ENCODE peak calls at places on chromosomes 2 and 18, in eight cellular contexts. One of them, this sample, is unnamed.

GRCh38 chr2:237141556-237141955 is 55.9 kb downstream of the COPS8 start:
- DNase-seq in activated T-cell treated with anti-CD3 and anti-CD28 coated beads, Interleukin-2, amount 50 U/mL, for 24 hours: no peak
- DNase-seq in hepatic stellate cell: no peak
- DNase-seq in G401: no peak
- DNase-seq in NCI-H1092 treated with DMSO at 0.1 percent for 48 hours: no peak
- DNase-seq in T-helper 9 cell: no peak
- DNase-seq in DMS53: no peak
- DNase-seq in T-cell: no peak
- DNase-seq in this sample: no peak

GRCh38 chr2:6877402-6878305 is at the start of gene RSAD2:
- DNase-seq in activated T-cell treated with anti-CD3 and anti-CD28 coated beads, Interleukin-2, amount 50 U/mL, for 24 hours: peak
- DNase-seq in hepatic stellate cell: no peak
- DNase-seq in G401: peak
- DNase-seq in NCI-H1092 treated with DMSO at 0.1 percent for 48 hours: peak
- DNase-seq in T-helper 9 cell: no peak
- DNase-seq in DMS53: peak
- DNase-seq in T-cell: no peak
- DNase-seq in this sample: no peak

GRCh38 chr2:39741871-39742270 is 37.2 kb downstream of the THUMPD2 start:
- DNase-seq in activated T-cell treated with anti-CD3 and anti-CD28 coated beads, Interleukin-2, amount 50 U/mL, for 24 hours: no peak
- DNase-seq in hepatic stellate cell: no peak
- DNase-seq in G401: no peak
- DNase-seq in NCI-H1092 treated with DMSO at 0.1 percent for 48 hours: no peak
- DNase-seq in T-helper 9 cell: no peak
- DNase-seq in DMS53: no peak
- DNase-seq in T-cell: no peak
- DNase-seq in this sample: no peak

GRCh38 chr2:216909541-216910175 is 49.8 kb upstream of the TNP1 start:
- DNase-seq in activated T-cell treated with anti-CD3 and anti-CD28 coated beads, Interleukin-2, amount 50 U/mL, for 24 hours: no peak
- DNase-seq in hepatic stellate cell: no peak
- DNase-seq in G401: peak
- DNase-seq in NCI-H1092 treated with DMSO at 0.1 percent for 48 hours: peak
- DNase-seq in T-helper 9 cell: no peak
- DNase-seq in DMS53: no peak
- DNase-seq in T-cell: no peak
- DNase-seq in this sample: no peak

GRCh38 chr18:12703714-12704113 is 872 bp downstream of the PSMG2 start:
- DNase-seq in activated T-cell treated with anti-CD3 and anti-CD28 coated beads, Interleukin-2, amount 50 U/mL, for 24 hours: no peak
- DNase-seq in hepatic stellate cell: peak
- DNase-seq in G401: peak
- DNase-seq in NCI-H1092 treated with DMSO at 0.1 percent for 48 hours: peak
- DNase-seq in T-helper 9 cell: no peak
- DNase-seq in DMS53: peak
- DNase-seq in T-cell: no peak
- DNase-seq in this sample: no peak

GRCh38 chr18:24270358-24270936 is 127.2 kb downstream of the OSBPL1A start:
- DNase-seq in activated T-cell treated with anti-CD3 and anti-CD28 coated beads, Interleukin-2, amount 50 U/mL, for 24 hours: no peak
- DNase-seq in hepatic stellate cell: no peak
- DNase-seq in G401: no peak
- DNase-seq in NCI-H1092 treated with DMSO at 0.1 percent for 48 hours: no peak
- DNase-seq in T-helper 9 cell: no peak
- DNase-seq in DMS53: no peak
- DNase-seq in T-cell: no peak
- DNase-seq in this sample: no peak

GRCh38 chr2:58701688-58702301 is 460.7 kb upstream of the FANCL start:
- DNase-seq in activated T-cell treated with anti-CD3 and anti-CD28 coated beads, Interleukin-2, amount 50 U/mL, for 24 hours: no peak
- DNase-seq in hepatic stellate cell: no peak
- DNase-seq in G401: no peak
- DNase-seq in NCI-H1092 treated with DMSO at 0.1 percent for 48 hours: no peak
- DNase-seq in T-helper 9 cell: no peak
- DNase-seq in DMS53: peak
- DNase-seq in T-cell: no peak
- DNase-seq in this sample: no peak

GRCh38 chr2:160612266-160612864 is 118.8 kb upstream of the RBMS1 start:
- DNase-seq in activated T-cell treated with anti-CD3 and anti-CD28 coated beads, Interleukin-2, amount 50 U/mL, for 24 hours: no peak
- DNase-seq in hepatic stellate cell: no peak
- DNase-seq in G401: no peak
- DNase-seq in NCI-H1092 treated with DMSO at 0.1 percent for 48 hours: no peak
- DNase-seq in T-helper 9 cell: no peak
- DNase-seq in DMS53: no peak
- DNase-seq in T-cell: no peak
- DNase-seq in this sample: no peak

GRCh38 chr2:202633470-202633869 is 1.3 kb upstream of the FAM117B start:
- DNase-seq in activated T-cell treated with anti-CD3 and anti-CD28 coated beads, Interleukin-2, amount 50 U/mL, for 24 hours: no peak
- DNase-seq in hepatic stellate cell: no peak
- DNase-seq in G401: no peak
- DNase-seq in NCI-H1092 treated with DMSO at 0.1 percent for 48 hours: no peak
- DNase-seq in T-helper 9 cell: no peak
- DNase-seq in DMS53: no peak
- DNase-seq in T-cell: no peak
- DNase-seq in this sample: no peak

GRCh38 chr2:146806295-146807005 is 1038.4 kb upstream of the ACVR2A start:
- DNase-seq in activated T-cell treated with anti-CD3 and anti-CD28 coated beads, Interleukin-2, amount 50 U/mL, for 24 hours: no peak
- DNase-seq in hepatic stellate cell: no peak
- DNase-seq in G401: no peak
- DNase-seq in NCI-H1092 treated with DMSO at 0.1 percent for 48 hours: no peak
- DNase-seq in T-helper 9 cell: no peak
- DNase-seq in DMS53: no peak
- DNase-seq in T-cell: no peak
- DNase-seq in this sample: no peak

GRCh38 chr18:8403713-8404112 is 205.5 kb upstream of the RAB12 start:
- DNase-seq in activated T-cell treated with anti-CD3 and anti-CD28 coated beads, Interleukin-2, amount 50 U/mL, for 24 hours: no peak
- DNase-seq in hepatic stellate cell: no peak
- DNase-seq in G401: no peak
- DNase-seq in NCI-H1092 treated with DMSO at 0.1 percent for 48 hours: no peak
- DNase-seq in T-helper 9 cell: no peak
- DNase-seq in DMS53: no peak
- DNase-seq in T-cell: no peak
- DNase-seq in this sample: no peak

GRCh38 chr18:79133724-79134123 is 64.5 kb downstream of the ATP9B start:
- DNase-seq in activated T-cell treated with anti-CD3 and anti-CD28 coated beads, Interleukin-2, amount 50 U/mL, for 24 hours: no peak
- DNase-seq in hepatic stellate cell: no peak
- DNase-seq in G401: peak
- DNase-seq in NCI-H1092 treated with DMSO at 0.1 percent for 48 hours: no peak
- DNase-seq in T-helper 9 cell: no peak
- DNase-seq in DMS53: no peak
- DNase-seq in T-cell: no peak
- DNase-seq in this sample: no peak

GRCh38 chr18:55185391-55185790 is 226.1 kb upstream of the CCDC68 start:
- DNase-seq in activated T-cell treated with anti-CD3 and anti-CD28 coated beads, Interleukin-2, amount 50 U/mL, for 24 hours: no peak
- DNase-seq in hepatic stellate cell: no peak
- DNase-seq in G401: no peak
- DNase-seq in NCI-H1092 treated with DMSO at 0.1 percent for 48 hours: no peak
- DNase-seq in T-helper 9 cell: no peak
- DNase-seq in DMS53: no peak
- DNase-seq in T-cell: no peak
- DNase-seq in this sample: no peak

GRCh38 chr18:59270689-59271257 is 2.5 kb downstream of the RAX start:
- DNase-seq in activated T-cell treated with anti-CD3 and anti-CD28 coated beads, Interleukin-2, amount 50 U/mL, for 24 hours: no peak
- DNase-seq in hepatic stellate cell: no peak
- DNase-seq in G401: no peak
- DNase-seq in NCI-H1092 treated with DMSO at 0.1 percent for 48 hours: no peak
- DNase-seq in T-helper 9 cell: no peak
- DNase-seq in DMS53: peak
- DNase-seq in T-cell: no peak
- DNase-seq in this sample: no peak

GRCh38 chr2:54809814-54810213 is 86.4 kb downstream of the EML6 start:
- DNase-seq in activated T-cell treated with anti-CD3 and anti-CD28 coated beads, Interleukin-2, amount 50 U/mL, for 24 hours: no peak
- DNase-seq in hepatic stellate cell: no peak
- DNase-seq in G401: no peak
- DNase-seq in NCI-H1092 treated with DMSO at 0.1 percent for 48 hours: no peak
- DNase-seq in T-helper 9 cell: no peak
- DNase-seq in DMS53: peak
- DNase-seq in T-cell: no peak
- DNase-seq in this sample: no peak

GRCh38 chr18:8654482-8655451 is 45.5 kb downstream of the RAB12 start:
- DNase-seq in activated T-cell treated with anti-CD3 and anti-CD28 coated beads, Interleukin-2, amount 50 U/mL, for 24 hours: no peak
- DNase-seq in hepatic stellate cell: peak
- DNase-seq in G401: peak
- DNase-seq in NCI-H1092 treated with DMSO at 0.1 percent for 48 hours: peak
- DNase-seq in T-helper 9 cell: no peak
- DNase-seq in DMS53: peak
- DNase-seq in T-cell: no peak
- DNase-seq in this sample: no peak

GRCh38 chr18:34223164-34223892 is 1.4 kb downstream of the NOL4 start:
- DNase-seq in activated T-cell treated with anti-CD3 and anti-CD28 coated beads, Interleukin-2, amount 50 U/mL, for 24 hours: no peak
- DNase-seq in hepatic stellate cell: peak
- DNase-seq in G401: peak
- DNase-seq in NCI-H1092 treated with DMSO at 0.1 percent for 48 hours: peak
- DNase-seq in T-helper 9 cell: no peak
- DNase-seq in DMS53: peak
- DNase-seq in T-cell: no peak
- DNase-seq in this sample: no peak

GRCh38 chr2:143686585-143687164 is 557.5 kb downstream of the ARHGAP15 start:
- DNase-seq in activated T-cell treated with anti-CD3 and anti-CD28 coated beads, Interleukin-2, amount 50 U/mL, for 24 hours: no peak
- DNase-seq in hepatic stellate cell: peak
- DNase-seq in G401: peak
- DNase-seq in NCI-H1092 treated with DMSO at 0.1 percent for 48 hours: peak
- DNase-seq in T-helper 9 cell: no peak
- DNase-seq in DMS53: peak
- DNase-seq in T-cell: no peak
- DNase-seq in this sample: no peak